ENCODE peak calls at places on chromosomes 12 and 14, in four cellular contexts. X, J, Y and D are unnamed samples.

GRCh38 chr12:65673291-65673690 is 151.0 kb upstream of the HMGA2 start:
- DNase-seq in X (no peak), J (no peak), Y (no peak), D (no peak)

GRCh38 chr14:89542768-89543419 is 125.9 kb upstream of the FOXN3 start:
- DNase-seq in X (no peak), J (no peak), Y (no peak), D (no peak)

GRCh38 chr14:30484976-30485375 is 74.0 kb upstream of the G2E3 start:
- DNase-seq in X (no peak), J (no peak), Y (no peak), D (peak; percentile 11)

GRCh38 chr14:95327558-95328374 is 8.1 kb upstream of the CLMN start:
- DNase-seq in X (no peak), J (peak; percentile 77), Y (no peak), D (no peak)

GRCh38 chr12:95319694-95320331 is 102.2 kb downstream of the VEZT start:
- DNase-seq in X (no peak), J (no peak), Y (no peak), D (no peak)

GRCh38 chr14:25231006-25231405 is 181.1 kb upstream of the STXBP6 start:
- DNase-seq in X (no peak), J (no peak), Y (no peak), D (no peak)

GRCh38 chr14:70934084-70934483 is 26.8 kb downstream of the PCNX1 start:
- DNase-seq in X (no peak), J (no peak), Y (no peak), D (no peak)

GRCh38 chr12:58359084-58359483 is 417.7 kb downstream of the ATP23 start:
- DNase-seq in X (no peak), J (no peak), Y (no peak), D (no peak)

GRCh38 chr12:12927211-12928079 is 24.5 kb downstream of the GPRC5D start:
- DNase-seq in X (no peak), J (no peak), Y (no peak), D (no peak)